ENCODE peak calls at places on chromosomes 5 and 9, in six cellular contexts. K is GM10248, X is pancreas, G is NCI-H1092, T is fibroblast of mammary gland, B is NCI-H1105. O is an unnamed sample.
A peak's percentile ranks its signal among the peaks of the same experiment; 100 is the strongest.

GRCh38 chr5:24368121-24368520 is 276.7 kb downstream of the CDH10 start:
- DNase-seq in B (no peak), T (no peak), K (no peak), G (no peak), X (no peak), O (no peak)

GRCh38 chr9:133237271-133237731 is 28.3 kb upstream of the OBP2B start:
- DNase-seq in B (no peak), X (no peak), K (no peak), G (no peak), T (peak; percentile 74), O (no peak)

GRCh38 chr9:124676159-124676551 is 95.0 kb downstream of the NR6A1 start:
- DNase-seq in B (no peak), T (no peak), G (no peak), K (no peak), X (no peak), O (no peak)

GRCh38 chr5:6439588-6440550 is 8.8 kb upstream of the UBE2QL1 start:
- DNase-seq in B (no peak), T (no peak), G (no peak), X (no peak), K (no peak), O (peak; percentile 2)

GRCh38 chr9:135307314-135307713 is 172.3 kb upstream of the PPP1R26 start:
- DNase-seq in K (no peak), T (no peak), B (no peak), G (no peak), X (peak; percentile 3), O (no peak)

GRCh38 chr5:133715622-133716021 is 103.3 kb upstream of the FSTL4 start:
- DNase-seq in K (no peak), B (no peak), X (no peak), T (no peak), G (no peak), O (no peak)

GRCh38 chr5:154644745-154645411 is 110.3 kb upstream of the LARP1 start:
- DNase-seq in T (no peak), K (no peak), B (no peak), G (no peak), X (no peak), O (no peak)

GRCh38 chr5:65126192-65126591 is 355.5 kb downstream of the ADAMTS6 start:
- DNase-seq in B (peak; percentile 10), T (peak; percentile 75), G (peak; percentile 75), K (no peak), X (no peak), O (no peak)

GRCh38 chr9:37163299-37163698 is 42.9 kb downstream of the ZCCHC7 start:
- DNase-seq in T (no peak), K (peak; percentile 45), B (no peak), G (no peak), X (no peak), O (no peak)

O was measured in MM.1S.